ENCODE peak calls at places on chromosomes 12 and 14, in six cellular contexts. One of them, this sample, is unnamed.

GRCh38 chr12:76719171-76719631 is 44.7 kb upstream of the ZDHHC17 start:
- DNase-seq in HepG2: no peak
- DNase-seq in GM12878: no peak
- DNase-seq in H1: no peak
- DNase-seq in SK-N-SH: no peak
- DNase-seq in K562: no peak
- DNase-seq in this sample: no peak

GRCh38 chr12:2172486-2173214 is 119.9 kb downstream of the CACNA1C start:
- DNase-seq in SK-N-SH: no peak
- DNase-seq in HepG2: no peak
- DNase-seq in K562: no peak
- DNase-seq in GM12878: no peak
- DNase-seq in H1: no peak
- DNase-seq in this sample: no peak

GRCh38 chr14:22613091-22613695 is 15.1 kb downstream of the ABHD4 start:
- DNase-seq in SK-N-SH: no peak
- DNase-seq in K562: no peak
- DNase-seq in GM12878: no peak
- DNase-seq in H1: no peak
- DNase-seq in HepG2: no peak
- DNase-seq in this sample: peak

GRCh38 chr12:12072064-12072760 is 1.5 kb downstream of the BCL2L14 start:
- DNase-seq in H1: no peak
- DNase-seq in HepG2: peak
- DNase-seq in SK-N-SH: no peak
- DNase-seq in K562: no peak
- DNase-seq in GM12878: peak
- DNase-seq in this sample: no peak

GRCh38 chr12:78430501-78430900 is 434.1 kb upstream of the SYT1 start:
- DNase-seq in HepG2: no peak
- DNase-seq in K562: no peak
- DNase-seq in GM12878: no peak
- DNase-seq in SK-N-SH: no peak
- DNase-seq in H1: no peak
- DNase-seq in this sample: no peak

GRCh38 chr12:105433804-105434203 is 103.3 kb downstream of the C12orf75 start:
- DNase-seq in GM12878: no peak
- DNase-seq in K562: no peak
- DNase-seq in HepG2: no peak
- DNase-seq in SK-N-SH: no peak
- DNase-seq in H1: no peak
- DNase-seq in this sample: no peak

GRCh38 chr14:53355581-53356112 is 202.5 kb upstream of the DDHD1 start:
- DNase-seq in HepG2: no peak
- DNase-seq in GM12878: no peak
- DNase-seq in SK-N-SH: no peak
- DNase-seq in K562: no peak
- DNase-seq in H1: peak
- DNase-seq in this sample: no peak

GRCh38 chr12:81128930-81129554 is 51.2 kb downstream of the ACSS3 start:
- DNase-seq in GM12878: peak
- DNase-seq in HepG2: peak
- DNase-seq in K562: peak
- DNase-seq in H1: no peak
- DNase-seq in SK-N-SH: peak
- DNase-seq in this sample: peak

GRCh38 chr12:107491856-107492255 is 193.7 kb upstream of the PWP1 start:
- DNase-seq in SK-N-SH: no peak
- DNase-seq in HepG2: no peak
- DNase-seq in GM12878: no peak
- DNase-seq in K562: no peak
- DNase-seq in H1: no peak
- DNase-seq in this sample: no peak

GRCh38 chr14:85554106-85554505 is 24.2 kb downstream of the FLRT2 start:
- DNase-seq in HepG2: peak
- DNase-seq in SK-N-SH: no peak
- DNase-seq in H1: no peak
- DNase-seq in GM12878: no peak
- DNase-seq in K562: no peak
- DNase-seq in this sample: no peak

GRCh38 chr12:77992760-77993159 is 162.1 kb downstream of the NAV3 start:
- DNase-seq in HepG2: no peak
- DNase-seq in K562: no peak
- DNase-seq in H1: no peak
- DNase-seq in GM12878: no peak
- DNase-seq in SK-N-SH: no peak
- DNase-seq in this sample: no peak

GRCh38 chr12:106780010-106780625 is 5.6 kb downstream of the RIC8B start:
- DNase-seq in HepG2: no peak
- DNase-seq in K562: peak
- DNase-seq in SK-N-SH: peak
- DNase-seq in H1: no peak
- DNase-seq in GM12878: no peak
- DNase-seq in this sample: no peak

GRCh38 chr12:6852651-6853354 is 853 bp downstream of the USP5 start:
- DNase-seq in GM12878: no peak
- DNase-seq in HepG2: peak
- DNase-seq in H1: no peak
- DNase-seq in K562: peak
- DNase-seq in SK-N-SH: peak
- DNase-seq in this sample: no peak

GRCh38 chr12:99271071-99271470 is 376.5 kb upstream of the GARIN6 start:
- DNase-seq in SK-N-SH: no peak
- DNase-seq in HepG2: no peak
- DNase-seq in GM12878: no peak
- DNase-seq in K562: no peak
- DNase-seq in H1: no peak
- DNase-seq in this sample: no peak

GRCh38 chr12:82788594-82788993 is 101.9 kb downstream of the TMTC2 start:
- DNase-seq in SK-N-SH: no peak
- DNase-seq in H1: no peak
- DNase-seq in HepG2: no peak
- DNase-seq in K562: no peak
- DNase-seq in GM12878: no peak
- DNase-seq in this sample: no peak

GRCh38 chr12:87266305-87266704 is 762.9 kb downstream of the C12orf50 start:
- DNase-seq in HepG2: peak
- DNase-seq in K562: no peak
- DNase-seq in H1: no peak
- DNase-seq in SK-N-SH: no peak
- DNase-seq in GM12878: no peak
- DNase-seq in this sample: no peak

GRCh38 chr12:56321027-56321426 is 5.2 kb upstream of the CNPY2 start:
- DNase-seq in GM12878: no peak
- DNase-seq in H1: no peak
- DNase-seq in SK-N-SH: no peak
- DNase-seq in HepG2: no peak
- DNase-seq in K562: no peak
- DNase-seq in this sample: no peak

GRCh38 chr14:69314327-69314726 is 54.4 kb downstream of the GALNT16 start:
- DNase-seq in SK-N-SH: no peak
- DNase-seq in H1: no peak
- DNase-seq in HepG2: no peak
- DNase-seq in GM12878: no peak
- DNase-seq in K562: no peak
- DNase-seq in this sample: no peak

GRCh38 chr12:162467-163307 is 51.3 kb downstream of the SLC6A12 start:
- DNase-seq in SK-N-SH: peak
- DNase-seq in H1: no peak
- DNase-seq in HepG2: no peak
- DNase-seq in GM12878: no peak
- DNase-seq in K562: no peak
- DNase-seq in this sample: no peak

GRCh38 chr12:22729431-22729830 is 104.5 kb downstream of the ETNK1 start:
- DNase-seq in HepG2: no peak
- DNase-seq in SK-N-SH: no peak
- DNase-seq in H1: no peak
- DNase-seq in K562: no peak
- DNase-seq in GM12878: no peak
- DNase-seq in this sample: no peak

GRCh38 chr12:129909051-129910020 is 5.5 kb upstream of the TMEM132D start:
- DNase-seq in H1: no peak
- DNase-seq in GM12878: no peak
- DNase-seq in HepG2: no peak
- DNase-seq in SK-N-SH: no peak
- DNase-seq in K562: no peak
- DNase-seq in this sample: no peak

DNA sequence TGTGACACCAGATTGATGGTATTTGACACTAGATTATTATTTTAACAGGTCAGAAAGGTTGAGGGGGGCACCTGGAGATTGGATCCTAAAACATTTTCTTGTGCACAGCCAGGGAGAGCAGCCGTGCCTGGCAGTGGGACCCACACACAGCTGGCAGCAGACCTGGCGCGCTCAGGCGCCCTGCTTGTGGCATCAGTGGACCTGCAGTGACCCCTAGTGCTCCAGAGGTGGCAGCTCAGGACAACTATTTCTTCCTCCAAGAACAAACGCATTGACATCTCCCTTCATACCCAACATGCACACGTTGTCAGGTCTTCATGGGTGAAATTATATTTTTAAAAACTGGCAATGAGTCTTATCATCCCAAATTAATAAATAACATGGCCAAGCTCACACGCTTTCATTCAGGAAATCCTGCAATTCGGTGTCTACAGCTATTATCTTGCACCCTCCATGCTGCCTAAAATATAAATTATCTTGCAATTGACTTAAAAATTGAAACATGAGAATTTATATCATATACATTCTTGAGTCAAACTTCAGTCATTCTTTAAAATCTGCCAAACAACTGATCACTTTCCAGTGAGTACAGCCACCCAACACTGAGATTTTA is 7.7 kb upstream of the TMEM132D start:
- DNase-seq in HepG2: peak
- DNase-seq in GM12878: no peak
- DNase-seq in K562: peak
- DNase-seq in SK-N-SH: peak
- DNase-seq in H1: no peak
- DNase-seq in this sample: peak
- TF ChIP-seq GABPA in HepG2: no peak
- TF ChIP-seq GABPA in GM12878: no peak
- TF ChIP-seq GABPA in K562: no peak
- TF ChIP-seq GABPA in SK-N-SH: no peak
- TF ChIP-seq GABPA in H1: no peak
- TF ChIP-seq GABPA in this sample: no peak

DNA sequence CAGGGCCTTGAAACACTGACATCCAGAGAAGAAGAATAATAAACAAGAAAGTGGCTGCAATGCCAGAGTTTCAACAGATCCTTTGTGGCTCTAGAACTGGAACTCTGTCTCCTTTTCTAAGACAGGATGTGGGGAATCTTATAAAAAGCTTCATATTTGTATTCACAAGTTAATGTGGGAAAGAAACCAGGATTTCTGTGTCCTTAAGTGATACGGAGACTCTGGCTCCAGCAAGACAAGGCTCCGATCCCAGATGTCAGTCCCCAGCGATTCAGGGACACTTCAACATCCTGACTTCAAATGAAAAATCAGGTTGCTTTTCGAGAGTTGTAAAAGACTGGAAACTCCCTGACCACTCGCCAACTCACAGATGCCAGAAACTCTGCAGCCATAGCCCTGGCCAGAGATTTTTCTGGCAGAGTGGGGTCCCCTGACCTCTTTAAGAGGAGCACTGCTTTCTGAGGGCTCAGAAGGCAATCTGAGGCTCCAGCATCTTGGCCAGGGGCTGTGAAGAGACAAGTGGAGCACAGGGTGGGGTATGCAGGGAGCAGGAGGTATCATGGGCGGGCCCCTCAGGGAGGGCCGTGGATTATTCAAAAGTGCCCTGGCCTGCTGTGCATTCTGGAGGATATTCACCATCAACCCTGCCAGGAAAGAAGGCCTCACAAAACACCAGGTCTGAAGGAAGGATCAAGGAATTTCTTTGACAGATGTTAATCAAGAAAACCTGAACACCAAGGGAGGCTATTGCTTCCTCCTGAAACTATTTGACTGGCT is 53.3 kb downstream of the TMX1 start:
- DNase-seq in K562: no peak
- DNase-seq in H1: no peak
- DNase-seq in SK-N-SH: no peak
- DNase-seq in HepG2: no peak
- DNase-seq in GM12878: no peak
- DNase-seq in this sample: no peak
- H3K27ac ChIP-seq in K562: no peak
- H3K27ac ChIP-seq in H1: no peak
- H3K27ac ChIP-seq in SK-N-SH: no peak
- H3K27ac ChIP-seq in HepG2: no peak
- H3K27ac ChIP-seq in GM12878: no peak
- H3K27ac ChIP-seq in this sample: no peak

DNA sequence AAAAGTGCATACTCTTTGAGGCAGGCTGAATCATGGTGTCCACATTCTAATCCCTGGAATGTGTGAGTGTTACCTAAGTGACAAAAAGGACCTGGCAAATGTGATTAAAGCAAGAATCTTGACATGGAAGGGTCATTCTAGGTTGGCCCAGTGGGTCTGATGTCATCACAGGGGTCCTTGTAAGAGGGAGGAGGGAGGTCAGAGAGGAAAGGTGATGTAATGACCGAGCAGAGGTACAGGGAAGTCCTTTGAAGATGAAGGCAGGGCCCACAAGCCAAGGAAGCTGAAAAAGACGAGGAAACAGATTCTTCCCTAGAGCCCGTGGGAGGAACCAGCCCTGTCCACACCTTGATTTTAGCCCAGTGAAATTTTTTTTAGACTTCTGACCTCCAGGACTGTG is 60.1 kb downstream of the MAP1LC3B2 start:
- DNase-seq in K562: no peak
- DNase-seq in H1: no peak
- DNase-seq in SK-N-SH: no peak
- DNase-seq in GM12878: no peak
- DNase-seq in HepG2: no peak
- DNase-seq in this sample: no peak
- TF ChIP-seq GABPA in K562: no peak
- TF ChIP-seq GABPA in H1: no peak
- TF ChIP-seq GABPA in SK-N-SH: no peak
- TF ChIP-seq GABPA in GM12878: no peak
- TF ChIP-seq GABPA in HepG2: no peak
- TF ChIP-seq GABPA in this sample: no peak

DNA sequence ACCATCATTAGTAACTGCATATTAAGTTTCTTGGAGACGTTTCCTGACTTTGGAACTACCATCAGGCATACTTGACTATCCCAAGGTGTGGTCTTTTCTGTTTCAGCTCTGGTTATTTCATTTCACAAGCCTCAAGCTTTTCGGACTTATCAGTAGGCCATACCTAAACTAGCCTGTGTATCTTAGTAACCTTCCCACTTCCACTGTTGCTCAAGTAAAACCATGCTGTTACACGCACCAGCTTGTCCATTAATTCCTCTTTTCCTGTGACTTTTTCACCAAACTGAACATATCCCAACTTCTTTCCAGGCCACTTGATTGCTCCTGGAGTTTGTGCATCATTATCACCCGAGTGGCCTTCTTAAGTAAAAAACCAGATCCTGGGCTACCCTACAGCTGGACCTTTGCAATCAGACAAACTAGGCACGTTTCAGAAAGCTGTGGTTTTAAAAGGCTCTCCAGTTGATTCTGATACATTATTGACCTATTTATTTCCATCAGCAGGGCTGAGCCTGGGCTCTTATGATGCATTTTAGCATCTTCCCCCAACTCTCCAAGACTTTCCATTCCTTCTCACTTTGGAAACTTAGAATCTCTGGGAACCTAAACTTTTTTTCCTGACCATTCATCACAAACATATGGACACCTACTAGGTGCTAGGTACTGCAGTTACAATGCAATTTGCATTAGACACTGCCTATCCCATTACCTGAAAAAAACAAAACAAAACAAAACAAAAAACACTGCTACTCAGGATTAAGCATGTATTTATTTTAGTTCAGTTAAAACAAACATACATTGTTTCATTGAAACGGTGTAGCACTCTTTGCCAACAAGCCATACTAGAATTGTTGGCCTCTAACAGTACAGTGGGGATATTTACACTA is 14.9 kb downstream of the SLC38A2 start:
- DNase-seq in K562: no peak
- DNase-seq in GM12878: no peak
- DNase-seq in SK-N-SH: no peak
- DNase-seq in HepG2: peak
- DNase-seq in H1: no peak
- DNase-seq in this sample: no peak
- H3K27ac ChIP-seq in K562: no peak
- H3K27ac ChIP-seq in GM12878: no peak
- H3K27ac ChIP-seq in SK-N-SH: no peak
- H3K27ac ChIP-seq in HepG2: peak
- H3K27ac ChIP-seq in H1: no peak
- H3K27ac ChIP-seq in this sample: no peak